ENCODE peak calls at places on chromosome 19, in ten cellular contexts. P is AG10803, J is GM12878, D is choroid plexus epithelial cell, S is neural crest cell, O is WTC11, Z is AG09309, R is dorsolateral prefrontal cortex, X is Calu3, A is fibroblast of lung. I is an unnamed sample.
A peak's percentile ranks its signal among the peaks of the same experiment; 100 is the strongest.

GRCh38 chr19:54662730-54663129 is at the start of gene LILRB4:
- DNase-seq in P (no peak), J (no peak), D (no peak), S (no peak), O (no peak), Z (no peak), R (no peak), X (no peak), A (no peak), I (peak; percentile 32)

GRCh38 chr19:15866646-15867045 is 31.2 kb downstream of the CYP4F2 start:
- DNase-seq in P (no peak), J (no peak), D (no peak), S (no peak), O (no peak), Z (no peak), R (no peak), X (no peak), A (no peak), I (no peak)

GRCh38 chr19:55550321-55550650 is 4.9 kb upstream of the SBK3 start:
- DNase-seq in P (no peak), J (no peak), D (peak; percentile 42), S (no peak), O (no peak), Z (no peak), R (no peak), X (no peak), A (no peak), I (no peak)

GRCh38 chr19:55083004-55083850 is 7.6 kb downstream of the EPS8L1 start:
- DNase-seq in P (no peak), J (no peak), D (no peak), S (no peak), O (peak; percentile 53), Z (no peak), R (no peak), X (no peak), A (no peak), I (no peak)

GRCh38 chr19:38070573-38070972 is 153.4 kb downstream of the DPF1 start:
- DNase-seq in P (peak; percentile 56), J (no peak), D (peak; percentile 61), S (no peak), O (no peak), Z (peak; percentile 5), R (no peak), X (peak; percentile 28), A (peak; percentile 43), I (no peak)

GRCh38 chr19:55615553-55616394 is 8.6 kb downstream of the ZNF784 start:
- DNase-seq in P (no peak), J (no peak), D (no peak), S (no peak), O (no peak), Z (no peak), R (no peak), X (no peak), A (no peak), I (no peak)

GRCh38 chr19:17244618-17245534 is 843 bp downstream of the NR2F6 start:
- DNase-seq in P (no peak), J (no peak), D (no peak), S (no peak), O (no peak), Z (no peak), R (no peak), X (peak; percentile 32), A (no peak), I (peak; percentile 59)

GRCh38 chr19:10736189-10736588 is 18.3 kb downstream of the DNM2 start:
- DNase-seq in P (no peak), J (no peak), D (no peak), S (no peak), O (no peak), Z (no peak), R (no peak), X (no peak), A (no peak), I (peak; percentile 70)

GRCh38 chr19:54665530-54665929 is 2.7 kb downstream of the LILRB4 start:
- DNase-seq in P (no peak), J (no peak), D (no peak), S (no peak), O (no peak), Z (no peak), R (no peak), X (no peak), A (no peak), I (no peak)

GRCh38 chr19:58353717-58354477 is 605 bp upstream of the A1BG start:
- DNase-seq in P (no peak), J (no peak), D (no peak), S (no peak), O (no peak), Z (no peak), R (no peak), X (no peak), A (no peak), I (no peak)

GRCh38 chr19:37990362-37990761 is 83.4 kb downstream of the SIPA1L3 start:
- DNase-seq in P (no peak), J (no peak), D (peak; percentile 28), S (no peak), O (peak; percentile 36), Z (no peak), R (no peak), X (no peak), A (no peak), I (no peak)

GRCh38 chr19:49064768-49065611 is at the start of gene NTF4:
- DNase-seq in P (no peak), J (no peak), D (no peak), S (peak; percentile 56), O (peak; percentile 78), Z (no peak), R (no peak), X (peak; percentile 66), A (no peak), I (no peak)
- TF ChIP-seq CTCF in P (no peak), J (no peak), D (no peak), S (no peak), O (no peak), Z (no peak), R (no peak), X (no peak), A (no peak), I (no peak)

DNA sequence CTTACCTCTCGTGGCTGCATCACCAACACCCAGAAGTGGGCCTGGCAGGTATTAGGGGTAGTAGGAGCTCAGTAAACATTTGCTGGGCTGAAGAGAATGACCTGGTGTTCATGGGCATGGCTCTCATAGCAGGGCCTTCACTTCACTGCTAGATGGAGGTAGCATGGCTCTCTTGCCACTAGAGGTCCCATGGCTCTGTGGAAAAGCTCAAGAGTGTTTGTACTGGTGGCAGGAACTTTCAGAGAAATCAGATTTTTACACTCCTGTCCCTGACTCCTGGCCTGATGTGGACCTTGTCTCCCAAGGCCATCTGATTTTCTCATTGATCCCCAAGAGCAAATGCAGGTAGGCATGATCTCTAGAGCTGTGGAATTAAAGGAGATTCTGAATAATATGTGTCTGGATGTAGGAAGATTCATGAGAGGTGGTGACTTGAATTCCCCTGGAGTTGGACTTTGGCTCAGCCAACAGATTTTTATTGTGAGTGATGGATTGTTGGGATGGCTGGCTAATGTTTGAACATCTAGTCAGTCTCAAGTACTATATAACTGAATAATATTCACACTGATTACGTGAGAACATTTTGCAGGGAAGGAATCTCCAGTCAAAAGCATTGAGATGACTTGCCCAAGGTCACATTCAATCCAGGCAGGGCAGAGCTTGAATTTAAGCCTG is 5.8 kb downstream of the ZNF574 start:
- DNase-seq in P (peak; percentile 64), J (no peak), D (peak; percentile 82), S (no peak), O (no peak), Z (no peak), R (no peak), X (peak; percentile 50), A (peak; percentile 52), I (no peak)
- TF ChIP-seq CTCF in P (peak; percentile 76), J (peak; percentile 76), D (peak; percentile 81), S (peak; percentile 53), O (no peak), Z (peak; percentile 67), R (peak; percentile 33), X (peak; percentile 58), A (peak; percentile 67), I (peak; percentile 62)

DNA sequence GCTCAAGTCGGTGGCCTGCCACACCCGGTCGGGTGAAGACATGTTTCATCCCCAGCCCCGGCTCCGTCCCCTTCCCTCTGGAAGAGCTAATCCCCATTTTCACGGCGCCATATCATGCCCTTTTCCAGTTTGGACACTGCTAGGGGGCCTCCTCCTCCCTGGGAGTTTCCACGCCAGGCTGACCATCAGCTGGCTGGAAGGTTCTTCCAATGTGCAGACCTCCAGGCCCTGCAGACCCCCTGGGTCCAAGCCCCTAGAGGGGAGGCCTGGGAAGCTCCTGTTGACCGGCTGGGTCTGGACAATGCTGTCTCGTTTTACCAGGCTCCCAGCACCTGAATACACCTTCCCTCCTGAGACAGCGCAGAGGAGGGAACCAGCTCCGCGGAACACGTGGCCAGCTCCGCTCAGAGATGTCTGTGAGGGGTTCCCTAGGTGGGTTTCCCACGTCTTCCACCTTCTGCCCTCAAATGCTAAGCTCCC is 44.7 kb upstream of the RANBP3 start:
- DNase-seq in P (no peak), J (no peak), D (no peak), S (no peak), O (no peak), Z (no peak), R (no peak), X (no peak), A (no peak), I (no peak)
- TF ChIP-seq CTCF in P (no peak), J (no peak), D (no peak), S (no peak), O (peak; percentile 14), Z (no peak), R (peak; percentile 15), X (no peak), A (no peak), I (no peak)

GRCh38 chr19:40229926-40230417 is 3.5 kb upstream of the CCNP start:
- DNase-seq in P (no peak), J (no peak), D (no peak), S (no peak), O (no peak), Z (no peak), R (no peak), X (no peak), A (no peak), I (no peak)

GRCh38 chr19:40228371-40228770 is 1.9 kb upstream of the CCNP start:
- DNase-seq in P (no peak), J (no peak), D (no peak), S (no peak), O (no peak), Z (no peak), R (no peak), X (no peak), A (no peak), I (no peak)

GRCh38 chr19:40231057-40231456 is 4.6 kb upstream of the CCNP start:
- DNase-seq in P (no peak), J (no peak), D (no peak), S (no peak), O (no peak), Z (no peak), R (no peak), X (no peak), A (no peak), I (no peak)

GRCh38 chr19:40229484-40229883 is 3.0 kb upstream of the CCNP start:
- DNase-seq in P (peak; percentile 12), J (no peak), D (no peak), S (no peak), O (no peak), Z (no peak), R (no peak), X (no peak), A (no peak), I (no peak)

DNA sequence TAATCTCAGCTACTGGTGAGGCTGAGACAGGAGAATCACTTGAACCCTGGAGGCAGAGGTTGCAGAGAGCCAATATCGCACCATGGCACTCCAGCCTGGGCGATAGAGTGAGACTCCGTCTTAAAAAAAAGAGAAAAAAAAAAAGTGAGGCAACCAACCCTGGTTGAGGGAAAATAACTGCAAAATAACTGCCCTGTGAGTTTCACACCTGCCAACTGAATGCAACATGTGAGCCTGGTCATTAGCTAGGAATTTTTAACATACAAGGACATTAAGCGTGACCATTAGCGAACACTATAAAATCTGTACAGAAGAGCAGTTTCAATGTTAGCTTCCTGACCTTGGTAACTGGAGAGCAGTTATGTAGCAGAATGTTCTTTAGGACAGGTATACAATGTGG is 2.4 kb upstream of the CCNP start:
- DNase-seq in P (no peak), J (no peak), D (no peak), S (no peak), O (no peak), Z (no peak), R (no peak), X (no peak), A (no peak), I (no peak)
- TF ChIP-seq CTCF in P (no peak), J (no peak), D (no peak), S (no peak), O (no peak), Z (no peak), R (no peak), X (no peak), A (no peak), I (no peak)

I was measured in transverse colon.